ENCODE peak calls at places on chromosomes 12 and 14, in eight cellular contexts. Y is transverse colon, H is esophagus squamous epithelium, S is heart left ventricle, A is upper lobe of right lung, G is NT2/D1, I is mucosa of descending colon, P is fibroblast of mammary gland. X is an unnamed sample.

GRCh38 chr14:70422538-70422937 is 5.6 kb upstream of the SYNJ2BP start:
- DNase-seq in Y (no peak), H (no peak), S (no peak), A (no peak), G (no peak), I (no peak), P (no peak), X (no peak)

GRCh38 chr12:3416670-3417069 is 74.3 kb upstream of the PRMT8 start:
- DNase-seq in Y (no peak), H (no peak), S (no peak), A (no peak), G (no peak), I (no peak), P (no peak), X (no peak)

GRCh38 chr14:75662966-75663365 is 1.9 kb downstream of the TTLL5 start:
- DNase-seq in Y (no peak), H (no peak), S (no peak), A (no peak), G (no peak), I (no peak), P (no peak), X (no peak)

GRCh38 chr12:48985475-48985897 is 7.4 kb downstream of the WNT1 start:
- DNase-seq in Y (peak), H (no peak), S (peak), A (no peak), G (no peak), I (peak), P (no peak), X (no peak)

GRCh38 chr12:91603060-91603459 is 420.4 kb upstream of the DCN start:
- DNase-seq in Y (no peak), H (no peak), S (no peak), A (no peak), G (no peak), I (no peak), P (peak), X (no peak)

GRCh38 chr12:24919346-24920001 is 29.4 kb downstream of the BCAT1 start:
- DNase-seq in Y (no peak), H (no peak), S (no peak), A (no peak), G (no peak), I (no peak), P (no peak), X (no peak)

GRCh38 chr12:81610955-81611889 is 147.9 kb downstream of the PPFIA2 start:
- DNase-seq in Y (no peak), H (no peak), S (no peak), A (no peak), G (peak), I (no peak), P (peak), X (no peak)

GRCh38 chr12:86744547-86745212 is 488.5 kb upstream of the MGAT4C start:
- DNase-seq in Y (no peak), H (no peak), S (no peak), A (no peak), G (no peak), I (no peak), P (no peak), X (no peak)

GRCh38 chr14:42961509-42961908 is 1354.8 kb downstream of the LRFN5 start:
- DNase-seq in Y (no peak), H (no peak), S (no peak), A (no peak), G (no peak), I (no peak), P (peak), X (no peak)

GRCh38 chr12:66170606-66171005 is 810 bp upstream of the TMBIM4 start:
- DNase-seq in Y (no peak), H (no peak), S (no peak), A (no peak), G (no peak), I (no peak), P (no peak), X (no peak)

GRCh38 chr12:54704187-54704586 is 56.0 kb upstream of the DCD start:
- DNase-seq in Y (no peak), H (no peak), S (no peak), A (no peak), G (no peak), I (no peak), P (no peak), X (no peak)

GRCh38 chr12:9750276-9751203 is 10.2 kb downstream of the CD69 start:
- DNase-seq in Y (peak), H (no peak), S (peak), A (no peak), G (peak), I (peak), P (peak), X (peak)

DNA sequence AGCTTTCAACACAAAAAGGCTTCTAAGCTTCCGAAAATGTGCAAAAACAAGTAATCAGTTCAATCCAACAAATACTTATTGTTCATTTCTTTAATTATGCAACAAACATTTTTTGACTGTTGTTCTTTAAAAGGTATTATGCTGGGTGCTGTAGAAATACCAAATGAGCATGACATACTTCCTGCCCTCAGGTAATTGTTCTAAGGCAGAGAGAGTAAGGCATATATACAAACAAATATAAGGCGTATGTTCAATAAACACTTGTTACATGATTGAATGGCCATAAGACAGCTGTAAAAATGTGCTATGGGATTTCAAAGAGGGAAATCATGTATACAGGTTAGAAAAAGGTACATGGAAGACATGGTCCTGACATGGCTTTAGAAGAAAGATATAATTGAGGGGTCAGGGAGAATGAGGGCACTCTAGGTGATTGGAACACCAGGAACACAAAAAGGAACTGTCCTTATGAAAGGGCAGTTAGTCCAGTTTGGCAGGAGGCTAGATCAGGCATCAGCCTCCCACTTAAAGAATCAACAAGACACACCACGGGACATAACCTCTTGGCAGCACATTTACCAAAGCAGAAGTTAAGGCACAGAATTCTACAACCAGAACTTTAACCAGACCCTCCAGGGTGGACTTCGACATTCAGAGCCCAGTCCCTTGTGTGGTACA is 135.8 kb upstream of the SCAF11 start:
- DNase-seq in Y (no peak), H (no peak), S (no peak), A (no peak), G (no peak), I (no peak), P (no peak), X (no peak)
- H3K4me3 ChIP-seq in Y (no peak), H (no peak), S (no peak), A (no peak), G (no peak), I (no peak), P (no peak), X (no peak)

GRCh38 chr14:104169765-104170113 is 31.4 kb downstream of the KIF26A start:
- DNase-seq in Y (no peak), H (no peak), S (peak), A (no peak), G (no peak), I (no peak), P (no peak), X (no peak)
- H3K4me3 ChIP-seq in Y (no peak), H (no peak), S (no peak), A (no peak), G (no peak), I (no peak), P (no peak), X (no peak)

GRCh38 chr12:116318738-116319050 is 41.2 kb upstream of the MED13L start:
- DNase-seq in Y (no peak), H (no peak), S (no peak), A (no peak), G (no peak), I (no peak), P (no peak), X (no peak)

GRCh38 chr12:116320839-116321238 is 43.3 kb upstream of the MED13L start:
- DNase-seq in Y (no peak), H (no peak), S (no peak), A (no peak), G (no peak), I (no peak), P (peak), X (no peak)

GRCh38 chr12:116319316-116319715 is 41.8 kb upstream of the MED13L start:
- DNase-seq in Y (no peak), H (no peak), S (no peak), A (no peak), G (no peak), I (no peak), P (peak), X (no peak)

GRCh38 chr12:116317986-116318737 is 40.7 kb upstream of the MED13L start:
- DNase-seq in Y (no peak), H (no peak), S (no peak), A (peak), G (no peak), I (no peak), P (no peak), X (no peak)

DNA sequence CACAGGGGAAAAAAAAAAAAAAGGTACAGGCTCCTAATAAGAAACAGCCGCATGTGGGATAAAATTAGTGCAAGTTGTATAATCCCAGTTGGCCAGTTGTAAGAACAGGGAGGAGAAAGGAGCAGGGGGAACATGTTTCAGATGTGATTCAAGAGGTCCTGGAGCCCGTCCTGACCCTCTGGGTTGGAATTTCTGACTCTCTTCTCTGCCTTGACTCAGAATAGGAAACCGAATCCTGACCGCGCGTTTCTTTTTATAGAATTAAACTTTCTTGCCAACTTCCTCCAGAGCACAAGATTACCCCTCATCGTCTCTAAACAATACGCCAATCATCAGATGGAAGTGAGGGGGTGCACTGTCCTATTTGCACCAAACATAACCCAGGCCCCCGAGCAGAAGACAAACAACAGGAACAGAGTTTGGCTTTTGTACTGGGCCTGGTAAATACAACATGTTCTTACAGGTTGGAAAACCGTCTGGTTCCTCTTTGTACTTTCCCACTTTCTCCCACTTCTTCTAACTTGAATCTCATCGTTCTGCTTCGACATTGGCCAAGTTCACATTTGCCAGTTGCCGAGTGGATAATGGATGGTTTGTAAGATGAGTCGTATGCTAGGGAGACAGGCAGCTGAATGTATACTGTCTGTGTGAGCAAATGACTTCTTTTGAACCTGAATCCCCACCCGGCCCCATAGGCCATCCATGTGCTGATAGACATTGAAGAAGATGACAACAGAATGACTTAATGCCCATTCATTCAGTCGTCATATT is 42.5 kb upstream of the MED13L start:
- DNase-seq in Y (peak), H (no peak), S (peak), A (no peak), G (no peak), I (no peak), P (peak), X (peak)
- H3K4me3 ChIP-seq in Y (no peak), H (no peak), S (no peak), A (peak), G (no peak), I (no peak), P (no peak), X (no peak)

GRCh38 chr14:49897414-49897813 is 4.5 kb downstream of the ARF6 start:
- DNase-seq in Y (no peak), H (no peak), S (no peak), A (no peak), G (no peak), I (no peak), P (no peak), X (no peak)

GRCh38 chr14:49896956-49897355 is 4.1 kb downstream of the ARF6 start:
- DNase-seq in Y (no peak), H (no peak), S (no peak), A (no peak), G (no peak), I (no peak), P (no peak), X (no peak)

GRCh38 chr14:49897965-49898364 is 5.1 kb downstream of the ARF6 start:
- DNase-seq in Y (no peak), H (no peak), S (no peak), A (no peak), G (no peak), I (no peak), P (no peak), X (no peak)

GRCh38 chr14:49900973-49901372 is 8.1 kb downstream of the ARF6 start:
- DNase-seq in Y (no peak), H (no peak), S (no peak), A (no peak), G (no peak), I (no peak), P (no peak), X (no peak)

DNA sequence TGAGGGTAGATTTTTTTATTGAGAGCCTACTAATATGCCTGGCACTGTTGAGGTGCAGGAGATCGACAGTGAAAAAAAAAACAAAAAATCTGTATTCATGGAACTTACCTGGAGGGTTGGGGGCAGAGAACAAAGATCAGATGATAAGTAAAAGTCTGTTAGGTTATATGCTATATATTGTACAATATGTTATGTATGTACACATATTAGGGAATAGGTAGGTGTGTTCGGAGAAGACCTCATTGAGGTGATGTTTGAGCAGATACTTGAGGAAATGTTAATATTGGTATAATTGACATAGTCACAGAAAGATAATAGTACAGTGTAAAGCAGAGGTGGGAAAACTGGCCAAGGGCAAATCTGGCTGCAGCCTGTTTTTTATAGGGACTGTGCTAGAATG is 5.6 kb downstream of the ARF6 start:
- DNase-seq in Y (no peak), H (no peak), S (no peak), A (no peak), G (no peak), I (no peak), P (no peak), X (no peak)
- H3K4me3 ChIP-seq in Y (no peak), H (peak), S (no peak), A (peak), G (no peak), I (no peak), P (no peak), X (no peak)

GRCh38 chr12:34349673-34349961 is 327.3 kb downstream of the ALG10 start:
- DNase-seq in Y (no peak), H (no peak), S (no peak), A (no peak), G (no peak), I (no peak), P (no peak), X (no peak)

GRCh38 chr12:34348836-34349672 is 326.8 kb downstream of the ALG10 start:
- DNase-seq in Y (no peak), H (no peak), S (no peak), A (no peak), G (no peak), I (no peak), P (no peak), X (no peak)

GRCh38 chr12:34352098-34352497 is 329.8 kb downstream of the ALG10 start:
- DNase-seq in Y (no peak), H (no peak), S (no peak), A (no peak), G (no peak), I (no peak), P (no peak), X (no peak)

GRCh38 chr12:34348064-34348463 is 325.8 kb downstream of the ALG10 start:
- DNase-seq in Y (no peak), H (no peak), S (no peak), A (no peak), G (no peak), I (no peak), P (no peak), X (no peak)

DNA sequence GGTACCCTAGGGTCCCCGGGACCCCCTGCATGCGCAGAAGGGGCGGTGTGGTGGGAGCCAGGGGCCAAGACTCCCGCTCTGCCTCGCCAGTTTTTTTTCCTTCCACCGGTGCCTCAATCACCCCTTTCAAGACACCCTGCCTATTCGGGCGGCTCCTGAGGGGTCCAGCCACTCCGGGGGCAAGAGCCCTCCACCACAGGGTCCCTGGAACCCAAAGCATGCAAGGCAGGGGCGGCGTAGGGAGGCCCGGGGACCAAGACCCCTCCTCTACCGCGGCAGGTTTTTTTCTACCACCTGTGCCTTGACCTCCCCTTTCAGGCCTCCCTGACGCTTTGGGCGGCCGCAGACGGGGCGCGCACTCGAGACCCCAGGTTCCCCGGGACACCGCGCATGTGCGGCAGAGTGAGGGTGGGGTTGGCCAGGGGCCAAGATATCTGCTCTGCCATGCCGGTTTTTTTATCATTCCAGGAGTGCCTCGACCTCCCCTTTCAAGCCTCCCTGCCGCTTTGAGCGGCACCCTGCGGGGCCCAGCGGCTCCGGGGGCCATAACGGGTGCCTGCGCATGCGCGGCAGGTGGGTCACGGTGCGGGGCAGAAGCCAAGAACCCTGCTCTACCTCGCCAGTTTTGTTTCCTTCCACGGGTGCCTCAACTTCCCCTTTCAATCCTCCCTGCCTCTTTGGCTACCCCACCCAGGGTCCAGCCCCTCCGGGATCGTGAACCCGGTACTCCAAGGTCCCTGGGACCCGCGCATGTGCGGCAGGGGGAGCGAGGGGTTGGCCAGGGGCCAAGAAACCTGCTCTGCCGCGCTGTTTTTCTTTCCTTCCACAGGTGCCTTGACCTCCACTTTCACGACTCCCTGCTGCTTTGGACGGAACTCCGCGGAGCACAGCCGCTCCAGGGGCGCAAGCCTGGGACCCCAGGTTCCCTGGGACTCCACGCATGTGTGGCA is 328.1 kb downstream of the ALG10 start:
- DNase-seq in Y (no peak), H (no peak), S (no peak), A (no peak), G (no peak), I (no peak), P (no peak), X (no peak)
- H3K4me3 ChIP-seq in Y (no peak), H (no peak), S (no peak), A (no peak), G (peak), I (no peak), P (no peak), X (peak)